ENCODE peak calls at places on chromosomes 16 and 17, in four cellular contexts. B is H1, R is SK-N-SH, C is K562. H is an unnamed sample.
A peak's percentile ranks its signal among the peaks of the same experiment; 100 is the strongest.

GRCh38 chr17:59381716-59382570 is 50.5 kb downstream of the YPEL2 start:
- DNase-seq in B (no peak), R (no peak), C (no peak), H (no peak)

GRCh38 chr17:13638855-13639458 is 37.2 kb upstream of the HS3ST3A1 start:
- DNase-seq in B (no peak), R (no peak), C (no peak), H (no peak)

GRCh38 chr17:42849031-42849430 is 2.0 kb upstream of the AOC3 start:
- DNase-seq in B (no peak), R (no peak), C (no peak), H (no peak)

GRCh38 chr17:15999141-15999973 is at the start of the genes TTC19 and ZSWIM7:
- DNase-seq in B (peak; percentile 91), R (peak; percentile 99), C (peak; percentile 89), H (peak; percentile 98)

GRCh38 chr17:16980813-16981731 is 9.2 kb upstream of the TNFRSF13B start:
- DNase-seq in B (no peak), R (no peak), C (no peak), H (no peak)

GRCh38 chr16:75733305-75734141 is 7.2 kb upstream of the CPHXL start:
- DNase-seq in B (no peak), R (no peak), C (no peak), H (no peak)

GRCh38 chr17:9817086-9817485 is 4.8 kb downstream of the GSG1L2 start:
- DNase-seq in B (peak; percentile 3), R (peak; percentile 17), C (no peak), H (peak; percentile 59)

GRCh38 chr17:2214047-2214717 is 89.4 kb downstream of the SMG6 start:
- DNase-seq in B (no peak), R (no peak), C (peak; percentile 20), H (no peak)

GRCh38 chr16:66824006-66824405 is 6.8 kb downstream of the NAE1 start:
- DNase-seq in B (no peak), R (no peak), C (no peak), H (no peak)

GRCh38 chr16:78607022-78607421 is 507.6 kb downstream of the WWOX start:
- DNase-seq in B (no peak), R (no peak), C (no peak), H (no peak)

GRCh38 chr16:56294599-56294998 is 103.3 kb downstream of the GNAO1 start:
- DNase-seq in B (no peak), R (no peak), C (no peak), H (no peak)

GRCh38 chr16:70460737-70461261 is 6.4 kb downstream of the FCSK start:
- DNase-seq in B (no peak), R (peak; percentile 65), C (no peak), H (no peak)

GRCh38 chr16:70258946-70259345 is 7.2 kb upstream of the EXOSC6 start:
- DNase-seq in B (no peak), R (no peak), C (no peak), H (no peak)

GRCh38 chr17:77905266-77905665 is 53.2 kb upstream of the TNRC6C start:
- DNase-seq in B (no peak), R (no peak), C (no peak), H (no peak)

GRCh38 chr17:47803201-47803600 is 18.4 kb downstream of the OSBPL7 start:
- DNase-seq in B (no peak), R (peak; percentile 12), C (no peak), H (no peak)

GRCh38 chr16:799948-800833 is at the start of gene GNG13:
- DNase-seq in B (no peak), R (peak; percentile 74), C (peak; percentile 77), H (peak; percentile 72)

GRCh38 chr17:6544770-6545169 is 11.6 kb downstream of the PITPNM3 start:
- DNase-seq in B (no peak), R (no peak), C (no peak), H (peak; percentile 62)

GRCh38 chr17:3981455-3981854 is 17.2 kb upstream of the ATP2A3 start:
- DNase-seq in B (no peak), R (peak; percentile 11), C (no peak), H (no peak)

GRCh38 chr16:48498761-48499600 is 111.0 kb downstream of the N4BP1 start:
- DNase-seq in B (no peak), R (no peak), C (no peak), H (no peak)

GRCh38 chr16:12341423-12341822 is 364.9 kb downstream of the SNX29 start:
- DNase-seq in B (no peak), R (no peak), C (no peak), H (no peak)
- TF ChIP-seq TEAD4 in B (no peak), R (no peak), C (no peak), H (no peak)

DNA sequence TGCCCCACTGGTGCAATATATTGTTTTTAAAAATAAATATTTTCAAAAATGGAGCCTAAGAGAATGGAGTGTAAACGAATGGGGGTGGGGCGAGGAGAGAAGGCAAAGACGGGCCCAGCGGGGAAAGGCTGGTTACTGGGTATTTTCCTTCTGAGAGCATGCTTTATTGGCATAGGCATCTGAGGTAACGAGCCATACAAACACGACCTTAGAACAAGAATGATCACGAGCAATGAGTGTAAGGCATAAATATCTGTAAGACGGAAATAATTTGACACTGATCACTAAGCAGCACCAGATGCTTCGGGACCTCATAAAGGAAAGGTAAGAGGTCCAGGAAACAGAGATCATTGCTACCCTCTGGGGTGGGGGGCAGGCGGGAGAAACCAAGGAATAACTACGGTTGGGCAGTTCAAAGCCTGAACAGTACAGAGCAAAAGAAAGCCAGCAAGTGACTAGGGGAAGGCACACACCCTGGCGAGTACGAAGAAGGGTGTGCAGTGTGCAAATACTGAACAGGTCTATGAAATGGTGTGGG is 953 bp downstream of the SSH2 start:
- DNase-seq in B (no peak), R (peak; percentile 38), C (peak; percentile 24), H (no peak)
- TF ChIP-seq TEAD4 in B (no peak), R (no peak), C (no peak), H (no peak)

DNA sequence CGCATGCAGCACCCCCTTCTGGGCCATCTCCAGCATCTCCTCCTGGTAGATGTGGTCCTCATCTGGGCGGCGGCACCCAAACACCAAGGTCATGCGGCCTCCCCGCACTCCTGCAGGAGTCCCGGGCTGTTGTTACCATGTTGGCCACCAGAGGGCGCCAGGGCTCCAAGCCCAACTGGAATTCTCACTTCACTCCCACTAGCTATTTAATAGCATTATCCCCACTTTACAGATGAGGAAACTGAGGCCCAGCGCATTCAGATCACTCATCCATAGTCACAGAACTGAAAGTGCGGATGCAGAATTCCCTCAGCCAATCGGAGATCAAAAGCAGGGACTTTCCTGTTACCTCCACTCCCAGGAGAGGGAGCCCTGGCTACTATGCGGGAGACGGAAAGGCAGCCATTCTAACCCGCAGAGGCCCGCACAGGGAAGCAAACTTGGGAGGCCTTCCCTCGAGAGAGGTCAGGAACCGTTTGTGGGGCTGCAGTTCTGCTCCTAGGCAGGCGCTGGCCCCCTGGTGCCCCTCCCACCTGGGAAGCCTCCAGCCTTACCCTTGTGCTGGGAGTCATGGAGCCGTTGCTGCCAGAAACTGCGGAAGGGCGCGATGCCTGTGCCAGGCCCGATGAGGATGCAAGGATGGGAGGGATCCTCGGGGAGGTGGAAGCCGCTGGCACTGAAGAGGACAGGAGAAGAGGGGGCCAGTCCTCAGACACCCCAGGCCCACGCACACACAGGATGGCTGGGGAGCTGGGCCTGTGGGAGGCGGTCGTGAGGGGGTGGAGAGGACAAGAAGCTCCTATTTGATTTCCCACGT is 40.1 kb downstream of the NOS2 start:
- DNase-seq in B (peak; percentile 34), R (peak; percentile 77), C (peak; percentile 70), H (peak; percentile 87)
- TF ChIP-seq TEAD4 in B (no peak), R (no peak), C (no peak), H (no peak)

GRCh38 chr17:57685499-57686132 is 59.5 kb downstream of the CCDC182 start:
- DNase-seq in B (no peak), R (no peak), C (no peak), H (no peak)
- TF ChIP-seq TEAD4 in B (no peak), R (no peak), C (no peak), H (no peak)

DNA sequence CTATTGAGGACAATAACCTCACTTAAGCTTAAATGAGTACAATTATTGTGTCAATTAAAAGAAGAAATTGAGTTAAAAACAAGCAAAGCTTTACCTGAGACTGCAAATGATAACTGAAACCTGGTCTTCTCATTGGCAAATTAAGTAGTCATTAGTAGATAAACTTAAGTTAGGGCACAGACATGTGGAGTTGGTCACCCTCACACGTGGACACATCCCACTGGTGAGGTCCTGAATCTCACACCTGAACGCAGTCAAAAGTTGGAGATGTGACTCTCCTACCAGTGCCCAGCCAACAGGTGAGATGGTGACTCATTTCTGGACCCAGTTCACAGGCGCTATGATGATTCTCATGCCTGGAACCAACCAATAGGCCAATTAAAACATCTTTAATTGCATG is 311.6 kb downstream of the FOXL1 start:
- DNase-seq in B (no peak), R (no peak), C (no peak), H (no peak)
- TF ChIP-seq TEAD4 in B (no peak), R (no peak), C (no peak), H (no peak)

GRCh38 chr17:82350182-82351030 is 8.6 kb upstream of the TEX19 start:
- DNase-seq in B (no peak), R (no peak), C (peak; percentile 46), H (peak; percentile 56)
- TF ChIP-seq TEAD4 in B (no peak), R (no peak), C (no peak), H (no peak)

GRCh38 chr17:81026266-81027036 is 8.5 kb upstream of the BAIAP2 start:
- DNase-seq in B (no peak), R (peak; percentile 58), C (no peak), H (no peak)

GRCh38 chr17:81027591-81028505 is 7.1 kb upstream of the BAIAP2 start:
- DNase-seq in B (no peak), R (peak; percentile 68), C (peak; percentile 15), H (no peak)

GRCh38 chr17:81025756-81026155 is 9.2 kb upstream of the BAIAP2 start:
- DNase-seq in B (no peak), R (peak; percentile 32), C (no peak), H (no peak)

GRCh38 chr17:81028506-81028858 is 6.5 kb upstream of the BAIAP2 start:
- DNase-seq in B (no peak), R (peak; percentile 43), C (peak; percentile 21), H (no peak)

DNA sequence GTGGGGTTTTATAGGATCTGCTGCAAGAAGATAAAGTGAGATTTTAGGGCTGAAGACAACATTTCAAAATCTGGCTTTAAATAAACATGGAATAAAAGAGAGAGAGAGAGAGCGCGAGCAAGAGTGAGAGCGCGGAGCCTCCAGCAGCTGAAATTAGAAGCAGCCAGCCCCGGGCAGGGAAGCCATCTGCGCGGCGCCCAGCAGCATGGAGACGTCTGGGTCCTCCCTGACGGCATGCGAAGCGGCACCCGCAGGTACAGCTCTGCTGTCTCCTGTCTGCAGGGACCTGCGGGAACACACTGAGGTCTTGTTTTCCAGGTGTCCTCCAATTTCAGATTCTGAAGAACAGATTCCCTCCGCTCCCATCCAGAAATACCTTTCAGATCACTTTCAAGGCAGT is 7.9 kb upstream of the BAIAP2 start:
- DNase-seq in B (no peak), R (peak; percentile 78), C (no peak), H (no peak)
- TF ChIP-seq TEAD4 in B (no peak), R (no peak), C (no peak), H (no peak)

H was measured in WTC11.